ENCODE peak calls at places on chromosomes 4 and X, in nine cellular contexts. U is cardiac muscle cell, E is AG09319, H is IMR-90, F is foreskin fibroblast, V is lower lobe of right lung, S is GM12865, A is left ventricle myocardium inferior, P is HCT116. T is an unnamed sample.

GRCh38 chr4:37682701-37683401 is 3.3 kb downstream of the RELL1 start:
- DNase-seq in V (no peak), H (no peak), A (no peak), P (no peak), S (peak), F (no peak), E (no peak), U (no peak), T (no peak)

GRCh38 chrX:13398073-13398823 is 78.4 kb upstream of the ATXN3L start:
- DNase-seq in S (no peak), F (peak), E (peak), A (no peak), H (peak), P (peak), U (peak), V (peak), T (peak)

GRCh38 chr4:38601244-38601915 is 62.6 kb upstream of the KLF3 start:
- DNase-seq in P (no peak), E (no peak), U (peak), S (no peak), H (peak), V (no peak), F (peak), A (no peak), T (no peak)

GRCh38 chrX:74119016-74119910 is 184.7 kb upstream of the ZCCHC13 start:
- DNase-seq in S (no peak), V (no peak), P (peak), H (peak), A (no peak), U (peak), F (peak), E (no peak), T (peak)

GRCh38 chrX:150475466-150475865 is 93.0 kb upstream of the MTM1 start:
- DNase-seq in P (no peak), U (peak), H (peak), V (no peak), E (no peak), A (no peak), F (peak), S (no peak), T (no peak)

GRCh38 chrX:18676470-18676869 is 4.6 kb upstream of the RS1 start:
- DNase-seq in A (no peak), P (no peak), E (no peak), S (no peak), U (peak), H (peak), V (no peak), F (peak), T (no peak)

GRCh38 chr4:185839770-185840169 is 27.8 kb upstream of the SORBS2 start:
- DNase-seq in A (no peak), H (peak), F (peak), V (no peak), P (no peak), U (no peak), E (no peak), S (no peak), T (no peak)

GRCh38 chr4:150588341-150588740 is 6.4 kb downstream of the MAB21L2 start:
- DNase-seq in A (no peak), S (no peak), F (no peak), V (no peak), P (no peak), U (no peak), E (no peak), H (no peak), T (no peak)

GRCh38 chr4:86895692-86896488 is 3.7 kb upstream of the C4orf36 start:
- DNase-seq in P (peak), F (peak), A (no peak), H (peak), U (peak), E (no peak), V (no peak), S (peak), T (peak)
- TF ChIP-seq CTCF in P (peak), F (peak), A (peak), H (peak), U (peak), E (peak), V (peak), S (peak), T (peak)

GRCh38 chrX:19740744-19741143 is 146.7 kb downstream of the SH3KBP1 start:
- DNase-seq in E (no peak), H (no peak), V (no peak), A (no peak), F (no peak), P (no peak), S (no peak), U (no peak), T (no peak)
- TF ChIP-seq CTCF in E (no peak), H (no peak), V (no peak), A (no peak), F (no peak), P (no peak), S (no peak), U (no peak), T (no peak)

DNA sequence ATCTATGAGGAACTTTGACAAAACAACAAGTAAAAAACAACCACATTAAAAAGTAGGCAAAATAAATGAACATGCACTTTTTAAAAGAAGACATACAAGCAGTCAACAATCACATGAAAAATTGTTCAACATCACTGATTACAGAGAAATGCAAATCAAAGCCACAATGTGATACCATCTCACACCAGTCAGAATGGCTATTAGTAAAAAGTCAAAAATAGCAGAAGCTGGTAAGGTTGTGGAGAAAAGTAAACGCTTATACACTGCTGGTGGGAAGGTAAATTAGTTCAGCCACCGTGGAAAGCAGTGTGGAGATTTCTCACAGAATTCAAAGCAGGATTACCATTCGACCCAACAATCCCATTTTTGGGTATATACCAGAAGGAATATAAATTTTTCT is 17.0 kb upstream of the LNX1 start:
- DNase-seq in E (no peak), U (no peak), F (no peak), V (no peak), A (no peak), P (no peak), H (no peak), S (no peak), T (no peak)
- TF ChIP-seq CTCF in E (no peak), U (no peak), F (no peak), V (no peak), A (no peak), P (no peak), H (no peak), S (no peak), T (no peak)

GRCh38 chrX:34275710-34276109 is 143.6 kb upstream of the FAM47A start:
- DNase-seq in F (no peak), E (no peak), A (no peak), U (no peak), H (no peak), V (no peak), P (no peak), S (no peak), T (no peak)
- TF ChIP-seq CTCF in F (no peak), E (no peak), A (peak), U (no peak), H (no peak), V (no peak), P (no peak), S (no peak), T (no peak)

T was measured in HFFc6.